ENCODE peak calls at places on chromosome 7, in seven cellular contexts. One of them, this sample, is unnamed.

GRCh38 chr7:13988765-13989137 is 715 bp downstream of the ETV1 start:
- DNase-seq in thoracic aorta: no peak
- DNase-seq in OCI-LY7: no peak
- DNase-seq in Panc1: no peak
- DNase-seq in fibroblast of lung: peak
- DNase-seq in kidney: no peak
- DNase-seq in neuronal stem cell: peak
- DNase-seq in this sample: peak

GRCh38 chr7:129739427-129739826 is 127.9 kb downstream of the NRF1 start:
- DNase-seq in kidney: no peak
- DNase-seq in Panc1: no peak
- DNase-seq in fibroblast of lung: peak
- DNase-seq in neuronal stem cell: no peak
- DNase-seq in thoracic aorta: no peak
- DNase-seq in OCI-LY7: no peak
- DNase-seq in this sample: peak

GRCh38 chr7:143909863-143910262 is 7.9 kb upstream of the TCAF1 start:
- DNase-seq in thoracic aorta: no peak
- DNase-seq in fibroblast of lung: no peak
- DNase-seq in OCI-LY7: no peak
- DNase-seq in neuronal stem cell: no peak
- DNase-seq in Panc1: no peak
- DNase-seq in kidney: no peak
- DNase-seq in this sample: peak

GRCh38 chr7:19268737-19269136 is 123.5 kb upstream of the FERD3L start:
- DNase-seq in kidney: no peak
- DNase-seq in neuronal stem cell: no peak
- DNase-seq in fibroblast of lung: no peak
- DNase-seq in Panc1: no peak
- DNase-seq in OCI-LY7: no peak
- DNase-seq in thoracic aorta: no peak
- DNase-seq in this sample: peak

GRCh38 chr7:36001546-36001945 is 151.5 kb upstream of the EEPD1 start:
- DNase-seq in Panc1: no peak
- DNase-seq in kidney: no peak
- DNase-seq in OCI-LY7: no peak
- DNase-seq in fibroblast of lung: peak
- DNase-seq in thoracic aorta: no peak
- DNase-seq in neuronal stem cell: no peak
- DNase-seq in this sample: no peak

GRCh38 chr7:12357508-12357907 is 46.2 kb downstream of the VWDE start:
- DNase-seq in Panc1: no peak
- DNase-seq in neuronal stem cell: no peak
- DNase-seq in kidney: no peak
- DNase-seq in fibroblast of lung: no peak
- DNase-seq in OCI-LY7: no peak
- DNase-seq in thoracic aorta: no peak
- DNase-seq in this sample: no peak

GRCh38 chr7:140904081-140904480 is 20.6 kb downstream of the BRAF start:
- DNase-seq in Panc1: no peak
- DNase-seq in kidney: no peak
- DNase-seq in thoracic aorta: no peak
- DNase-seq in OCI-LY7: no peak
- DNase-seq in neuronal stem cell: no peak
- DNase-seq in fibroblast of lung: no peak
- DNase-seq in this sample: no peak

GRCh38 chr7:106327538-106328481 is 43.0 kb upstream of the NAMPT start:
- DNase-seq in Panc1: no peak
- DNase-seq in thoracic aorta: no peak
- DNase-seq in fibroblast of lung: no peak
- DNase-seq in neuronal stem cell: no peak
- DNase-seq in OCI-LY7: no peak
- DNase-seq in kidney: no peak
- DNase-seq in this sample: no peak

GRCh38 chr7:50436133-50436802 is 13.9 kb downstream of the FIGNL1 start:
- DNase-seq in Panc1: no peak
- DNase-seq in kidney: no peak
- DNase-seq in neuronal stem cell: no peak
- DNase-seq in thoracic aorta: no peak
- DNase-seq in OCI-LY7: no peak
- DNase-seq in fibroblast of lung: peak
- DNase-seq in this sample: peak

GRCh38 chr7:141115949-141116348 is 42.1 kb downstream of the TMEM178B start:
- DNase-seq in fibroblast of lung: no peak
- DNase-seq in kidney: no peak
- DNase-seq in OCI-LY7: no peak
- DNase-seq in Panc1: no peak
- DNase-seq in thoracic aorta: no peak
- DNase-seq in neuronal stem cell: no peak
- DNase-seq in this sample: no peak

GRCh38 chr7:90717286-90718060 is 121.4 kb downstream of the CDK14 start:
- DNase-seq in neuronal stem cell: peak
- DNase-seq in kidney: no peak
- DNase-seq in Panc1: no peak
- DNase-seq in OCI-LY7: no peak
- DNase-seq in thoracic aorta: no peak
- DNase-seq in fibroblast of lung: peak
- DNase-seq in this sample: peak

GRCh38 chr7:90552521-90552920 is 43.6 kb upstream of the CDK14 start:
- DNase-seq in kidney: no peak
- DNase-seq in thoracic aorta: no peak
- DNase-seq in neuronal stem cell: no peak
- DNase-seq in Panc1: no peak
- DNase-seq in fibroblast of lung: no peak
- DNase-seq in OCI-LY7: peak
- DNase-seq in this sample: peak

GRCh38 chr7:71793251-71793650 is 618.9 kb downstream of the CALN1 start:
- DNase-seq in neuronal stem cell: no peak
- DNase-seq in fibroblast of lung: peak
- DNase-seq in kidney: no peak
- DNase-seq in Panc1: peak
- DNase-seq in thoracic aorta: no peak
- DNase-seq in OCI-LY7: no peak
- DNase-seq in this sample: no peak

GRCh38 chr7:130196476-130196875 is 8.7 kb downstream of the TMEM209 start:
- DNase-seq in neuronal stem cell: no peak
- DNase-seq in kidney: no peak
- DNase-seq in thoracic aorta: no peak
- DNase-seq in Panc1: no peak
- DNase-seq in fibroblast of lung: no peak
- DNase-seq in OCI-LY7: no peak
- DNase-seq in this sample: no peak

GRCh38 chr7:2604608-2605174 is 27.1 kb upstream of the TTYH3 start:
- DNase-seq in fibroblast of lung: no peak
- DNase-seq in Panc1: no peak
- DNase-seq in neuronal stem cell: no peak
- DNase-seq in thoracic aorta: no peak
- DNase-seq in OCI-LY7: no peak
- DNase-seq in kidney: no peak
- DNase-seq in this sample: no peak

GRCh38 chr7:24299192-24299591 is 15.2 kb downstream of the NPY start:
- DNase-seq in OCI-LY7: peak
- DNase-seq in kidney: no peak
- DNase-seq in fibroblast of lung: no peak
- DNase-seq in Panc1: no peak
- DNase-seq in thoracic aorta: no peak
- DNase-seq in neuronal stem cell: no peak
- DNase-seq in this sample: no peak

GRCh38 chr7:123958186-123958703 is 33.2 kb downstream of the SPAM1 start:
- DNase-seq in thoracic aorta: no peak
- DNase-seq in Panc1: no peak
- DNase-seq in neuronal stem cell: no peak
- DNase-seq in fibroblast of lung: no peak
- DNase-seq in OCI-LY7: no peak
- DNase-seq in kidney: no peak
- DNase-seq in this sample: no peak

GRCh38 chr7:4645241-4645640 is 36.9 kb upstream of the FOXK1 start:
- DNase-seq in Panc1: no peak
- DNase-seq in OCI-LY7: no peak
- DNase-seq in neuronal stem cell: no peak
- DNase-seq in thoracic aorta: no peak
- DNase-seq in kidney: no peak
- DNase-seq in fibroblast of lung: peak
- DNase-seq in this sample: peak

GRCh38 chr7:156616269-156617202 is 24.0 kb upstream of the RNF32 start:
- DNase-seq in thoracic aorta: no peak
- DNase-seq in fibroblast of lung: peak
- DNase-seq in OCI-LY7: no peak
- DNase-seq in Panc1: no peak
- DNase-seq in neuronal stem cell: no peak
- DNase-seq in kidney: peak
- DNase-seq in this sample: no peak

GRCh38 chr7:136923111-136923510 is 54.7 kb downstream of the CHRM2 start:
- DNase-seq in thoracic aorta: no peak
- DNase-seq in fibroblast of lung: peak
- DNase-seq in kidney: no peak
- DNase-seq in Panc1: no peak
- DNase-seq in OCI-LY7: no peak
- DNase-seq in neuronal stem cell: no peak
- DNase-seq in this sample: peak

GRCh38 chr7:136919820-136920219 is 51.4 kb downstream of the CHRM2 start:
- DNase-seq in neuronal stem cell: no peak
- DNase-seq in fibroblast of lung: no peak
- DNase-seq in OCI-LY7: no peak
- DNase-seq in kidney: no peak
- DNase-seq in thoracic aorta: no peak
- DNase-seq in Panc1: no peak
- DNase-seq in this sample: no peak

GRCh38 chr7:136925556-136925955 is 57.1 kb downstream of the CHRM2 start:
- DNase-seq in thoracic aorta: no peak
- DNase-seq in kidney: no peak
- DNase-seq in neuronal stem cell: no peak
- DNase-seq in Panc1: no peak
- DNase-seq in fibroblast of lung: peak
- DNase-seq in OCI-LY7: no peak
- DNase-seq in this sample: peak

DNA sequence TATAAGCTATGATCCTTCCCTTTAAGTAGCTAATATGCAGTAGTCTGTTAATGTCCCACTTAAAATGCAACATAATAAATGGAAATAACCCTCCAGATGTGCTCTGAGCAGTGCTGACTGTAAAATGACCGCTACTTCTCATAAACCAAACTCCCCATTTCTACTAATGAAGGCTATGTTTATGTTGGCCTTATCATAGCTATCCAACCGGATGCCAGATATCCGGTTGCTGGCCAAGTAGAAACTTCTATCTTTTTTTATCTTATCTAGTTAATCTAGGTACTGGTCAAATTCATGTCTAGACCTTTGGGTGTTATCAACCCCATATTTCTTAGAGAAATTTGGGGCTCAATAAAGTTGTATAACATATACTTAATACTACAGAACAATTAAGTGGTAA is 56.6 kb downstream of the CHRM2 start:
- DNase-seq in Panc1: no peak
- DNase-seq in neuronal stem cell: no peak
- DNase-seq in OCI-LY7: no peak
- DNase-seq in fibroblast of lung: peak
- DNase-seq in thoracic aorta: no peak
- DNase-seq in kidney: no peak
- DNase-seq in this sample: peak
- H3K4me3 ChIP-seq in Panc1: no peak
- H3K4me3 ChIP-seq in neuronal stem cell: no peak
- H3K4me3 ChIP-seq in OCI-LY7: no peak
- H3K4me3 ChIP-seq in fibroblast of lung: no peak
- H3K4me3 ChIP-seq in thoracic aorta: no peak
- H3K4me3 ChIP-seq in kidney: no peak
- H3K4me3 ChIP-seq in this sample: no peak

GRCh38 chr7:100128602-100128963 is 1.8 kb downstream of the MBLAC1 start:
- DNase-seq in Panc1: no peak
- DNase-seq in thoracic aorta: no peak
- DNase-seq in fibroblast of lung: no peak
- DNase-seq in kidney: no peak
- DNase-seq in OCI-LY7: peak
- DNase-seq in neuronal stem cell: no peak
- DNase-seq in this sample: no peak
- H3K4me3 ChIP-seq in Panc1: no peak
- H3K4me3 ChIP-seq in thoracic aorta: no peak
- H3K4me3 ChIP-seq in fibroblast of lung: no peak
- H3K4me3 ChIP-seq in kidney: no peak
- H3K4me3 ChIP-seq in OCI-LY7: peak
- H3K4me3 ChIP-seq in neuronal stem cell: peak
- H3K4me3 ChIP-seq in this sample: no peak

GRCh38 chr7:128202287-128202957 is 38.7 kb upstream of the LEP start:
- DNase-seq in fibroblast of lung: no peak
- DNase-seq in neuronal stem cell: no peak
- DNase-seq in kidney: no peak
- DNase-seq in thoracic aorta: no peak
- DNase-seq in OCI-LY7: no peak
- DNase-seq in Panc1: no peak
- DNase-seq in this sample: no peak

GRCh38 chr7:128203047-128203491 is 38.0 kb upstream of the LEP start:
- DNase-seq in fibroblast of lung: no peak
- DNase-seq in OCI-LY7: no peak
- DNase-seq in kidney: no peak
- DNase-seq in Panc1: no peak
- DNase-seq in neuronal stem cell: no peak
- DNase-seq in thoracic aorta: no peak
- DNase-seq in this sample: no peak

GRCh38 chr7:128201690-128202085 is 39.4 kb upstream of the LEP start:
- DNase-seq in thoracic aorta: no peak
- DNase-seq in neuronal stem cell: no peak
- DNase-seq in Panc1: no peak
- DNase-seq in OCI-LY7: no peak
- DNase-seq in fibroblast of lung: no peak
- DNase-seq in kidney: no peak
- DNase-seq in this sample: no peak

GRCh38 chr7:128200376-128200775 is 40.7 kb upstream of the LEP start:
- DNase-seq in neuronal stem cell: no peak
- DNase-seq in Panc1: no peak
- DNase-seq in fibroblast of lung: no peak
- DNase-seq in OCI-LY7: no peak
- DNase-seq in thoracic aorta: no peak
- DNase-seq in kidney: no peak
- DNase-seq in this sample: no peak

DNA sequence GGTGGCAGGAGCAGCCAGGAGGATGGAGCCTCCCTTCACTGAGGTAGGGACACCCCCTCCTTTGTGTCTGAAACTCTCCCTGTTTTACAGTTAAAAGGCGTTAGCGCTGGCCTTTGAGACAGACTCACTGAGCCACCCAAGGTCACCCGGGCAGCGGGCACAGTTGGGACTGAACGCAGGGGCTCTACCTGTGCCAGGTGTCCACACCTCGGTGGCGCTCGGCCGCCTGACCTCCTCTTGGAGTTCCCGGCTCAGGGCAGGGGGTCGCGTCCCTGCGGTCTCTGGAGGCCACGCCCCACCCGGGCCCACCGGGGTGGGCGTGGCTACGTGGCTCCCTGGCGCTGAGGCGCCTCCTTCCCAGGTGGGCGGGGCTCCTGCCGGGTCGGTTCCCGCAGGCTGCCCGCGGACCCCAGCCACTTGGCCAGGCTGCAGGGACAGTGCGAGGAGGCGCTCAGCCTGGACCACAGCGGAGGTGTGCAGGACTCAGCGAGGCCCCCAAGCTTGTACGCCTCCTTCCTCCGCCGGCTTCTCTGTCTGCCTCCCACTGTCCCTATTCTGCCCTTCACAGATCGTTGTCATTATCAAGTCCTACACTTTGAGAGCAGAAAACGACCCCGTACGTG is 39.9 kb upstream of the LEP start:
- DNase-seq in kidney: no peak
- DNase-seq in fibroblast of lung: no peak
- DNase-seq in thoracic aorta: no peak
- DNase-seq in neuronal stem cell: peak
- DNase-seq in OCI-LY7: no peak
- DNase-seq in Panc1: no peak
- DNase-seq in this sample: no peak
- H3K4me3 ChIP-seq in kidney: peak
- H3K4me3 ChIP-seq in fibroblast of lung: no peak
- H3K4me3 ChIP-seq in thoracic aorta: peak
- H3K4me3 ChIP-seq in neuronal stem cell: no peak
- H3K4me3 ChIP-seq in OCI-LY7: no peak
- H3K4me3 ChIP-seq in Panc1: no peak
- H3K4me3 ChIP-seq in this sample: no peak

GRCh38 chr7:150371131-150371995 is 2.7 kb downstream of the REPIN1 start:
- DNase-seq in fibroblast of lung: no peak
- DNase-seq in kidney: no peak
- DNase-seq in neuronal stem cell: no peak
- DNase-seq in thoracic aorta: no peak
- DNase-seq in OCI-LY7: no peak
- DNase-seq in Panc1: no peak
- DNase-seq in this sample: no peak
- H3K4me3 ChIP-seq in fibroblast of lung: peak
- H3K4me3 ChIP-seq in kidney: no peak
- H3K4me3 ChIP-seq in neuronal stem cell: no peak
- H3K4me3 ChIP-seq in thoracic aorta: no peak
- H3K4me3 ChIP-seq in OCI-LY7: no peak
- H3K4me3 ChIP-seq in Panc1: no peak
- H3K4me3 ChIP-seq in this sample: no peak

This sample was measured in fibroblast of the aortic adventitia.